ENCODE peak calls at places on chromosomes 5 and 9, in ten cellular contexts. S is astrocyte of the spinal cord; R is activated CD4-positive, alpha-beta memory T cell treated with anti-CD3 and anti-CD28 coated beads, Interleukin-2, amount 10 ng/mL, durations not matched to agents 7 days and 5 days; W is mammary epithelial cell; X is activated CD4-positive, alpha-beta T cell treated with anti-CD3 and anti-CD28 coated beads for 48 hours; V is PC-9; F is B cell; C is T-helper 17 cell; U is LoVo; D is Calu3. M is an unnamed sample.

GRCh38 chr9:28583832-28584231 is 1010.6 kb upstream of the C9orf72 start:
- DNase-seq in R (no peak), U (no peak), S (no peak), V (no peak), F (no peak), C (no peak), W (no peak), D (no peak), X (no peak), M (no peak)

GRCh38 chr5:207599-207998 is 10.4 kb downstream of the CCDC127 start:
- DNase-seq in V (no peak), W (no peak), F (no peak), U (no peak), X (no peak), S (no peak), R (no peak), D (no peak), C (no peak), M (no peak)

GRCh38 chr5:180126716-180127681 is 55.4 kb upstream of the RNF130 start:
- DNase-seq in U (peak), F (no peak), R (peak), S (no peak), C (peak), D (peak), W (no peak), X (peak), V (peak), M (peak)

GRCh38 chr9:126615791-126616447 is 2.2 kb downstream of the LMX1B start:
- DNase-seq in V (no peak), W (peak), R (no peak), U (no peak), C (no peak), X (no peak), D (no peak), F (no peak), S (no peak), M (no peak)

GRCh38 chr9:89177401-89178161 is 1.0 kb downstream of the SHC3 start:
- DNase-seq in V (no peak), X (no peak), D (no peak), U (no peak), W (no peak), C (no peak), F (no peak), S (peak), R (no peak), M (no peak)

GRCh38 chr9:4397917-4398316 is 92.4 kb upstream of the SLC1A1 start:
- DNase-seq in C (no peak), X (no peak), W (peak), F (no peak), U (no peak), V (no peak), R (no peak), S (peak), D (no peak), M (no peak)

GRCh38 chr9:7690007-7690406 is 109.6 kb downstream of the DMAC1 start:
- DNase-seq in S (no peak), R (no peak), F (no peak), W (no peak), C (no peak), D (no peak), X (no peak), V (no peak), U (no peak), M (no peak)

GRCh38 chr5:127599321-127599720 is 49.6 kb upstream of the CTXN3 start:
- DNase-seq in F (no peak), X (no peak), S (no peak), R (no peak), C (no peak), W (no peak), U (no peak), D (no peak), V (no peak), M (no peak)

GRCh38 chr5:41809128-41809527 is 61.1 kb downstream of the OXCT1 start:
- DNase-seq in X (no peak), R (no peak), V (no peak), S (no peak), W (no peak), U (no peak), C (no peak), D (no peak), F (no peak), M (no peak)

GRCh38 chr5:171521679-171522078 is 102.2 kb downstream of the FGF18 start:
- DNase-seq in F (no peak), U (no peak), S (no peak), C (no peak), V (peak), W (no peak), D (no peak), X (no peak), R (no peak), M (no peak)

GRCh38 chr9:86637515-86637914 is 283.3 kb upstream of the TUT7 start:
- DNase-seq in V (no peak), X (peak), U (no peak), R (no peak), D (peak), S (peak), F (no peak), W (no peak), C (no peak), M (peak)